ENCODE peak calls at places on chromosomes 3 and 15, in nine cellular contexts. W is right lobe of liver; P is H9; D is HepG2; Y is cardiac muscle cell; I is CD8-positive, alpha-beta T cell; Q is BE2C; H is psoas muscle; N is right atrium auricular region. T is an unnamed sample. For H3K27me3, the result is how much of the 10 kb centered on the place peaks cover.

GRCh38 chr3:37861540-37862051 is at the start of gene CTDSPL:
- DNase-seq in Q (peak), H (peak), N (no peak), P (peak), I (no peak), D (peak), Y (peak), W (peak), T (peak)

GRCh38 chr15:64045774-64046346 is 425 bp downstream of the DAPK2 start:
- DNase-seq in Q (no peak), H (peak), P (peak), Y (no peak), I (no peak), D (no peak), W (peak), N (no peak), T (no peak)

GRCh38 chr15:76999996-77000395 is 5.1 kb downstream of the PSTPIP1 start:
- DNase-seq in Q (no peak), Y (no peak), D (no peak), H (peak), N (no peak), I (no peak), W (peak), P (no peak), T (no peak)

GRCh38 chr3:98945006-98945626 is 43.6 kb upstream of the DCBLD2 start:
- DNase-seq in H (no peak), N (no peak), P (no peak), I (no peak), Q (no peak), W (no peak), Y (peak), D (no peak), T (peak)

GRCh38 chr15:71752604-71753289 is 57.6 kb upstream of the NR2E3 start:
- DNase-seq in I (no peak), N (no peak), P (peak), H (no peak), Q (peak), W (no peak), Y (peak), D (peak), T (peak)

GRCh38 chr3:43907508-43907858 is 216.7 kb downstream of the ABHD5 start:
- DNase-seq in Q (no peak), P (no peak), W (no peak), Y (no peak), D (no peak), I (no peak), N (no peak), H (no peak), T (no peak)

GRCh38 chr15:67828969-67829646 is 3.8 kb downstream of the SKOR1 start:
- DNase-seq in I (no peak), H (peak), Y (no peak), P (no peak), Q (no peak), W (no peak), N (no peak), D (no peak), T (no peak)

GRCh38 chr3:194381460-194381875 is 11.9 kb upstream of the LRRC15 start:
- DNase-seq in Y (no peak), D (no peak), Q (peak), N (no peak), H (no peak), P (peak), W (no peak), I (no peak), T (peak)

GRCh38 chr3:193776626-193777025 is 183.6 kb downstream of the OPA1 start:
- DNase-seq in I (no peak), P (no peak), D (no peak), Q (no peak), N (no peak), H (no peak), W (no peak), Y (no peak), T (no peak)

GRCh38 chr3:72386322-72386721 is 461.9 kb downstream of the SHQ1 start:
- DNase-seq in W (no peak), Y (no peak), D (no peak), P (no peak), N (no peak), H (no peak), Q (no peak), I (no peak), T (no peak)

GRCh38 chr3:78737988-78738387 is 1029.8 kb downstream of the ROBO1 start:
- DNase-seq in Y (peak), I (no peak), D (no peak), W (no peak), N (no peak), P (no peak), H (no peak), Q (peak), T (peak)

GRCh38 chr15:101526890-101527289 is 37.4 kb upstream of the PCSK6 start:
- DNase-seq in W (no peak), Y (no peak), I (no peak), D (no peak), H (no peak), Q (no peak), P (no peak), N (no peak), T (no peak)

GRCh38 chr3:58874248-58874741 is 175.5 kb downstream of the CFAP20DC start:
- DNase-seq in P (no peak), H (no peak), Y (no peak), D (no peak), I (no peak), Q (no peak), W (no peak), N (no peak), T (peak)

GRCh38 chr3:36166477-36166876 is 213.8 kb upstream of the STAC start:
- DNase-seq in N (no peak), Y (no peak), H (no peak), P (no peak), D (no peak), W (no peak), I (no peak), Q (no peak), T (peak)

GRCh38 chr15:72340366-72340765 is 20.4 kb upstream of the CELF6 start:
- DNase-seq in H (no peak), N (no peak), P (no peak), D (no peak), W (no peak), Q (no peak), I (no peak), Y (peak), T (no peak)

GRCh38 chr3:115835946-115836345 is 212.6 kb downstream of the GAP43 start:
- DNase-seq in I (no peak), Q (no peak), P (no peak), N (no peak), D (no peak), Y (no peak), H (no peak), W (no peak), T (no peak)

GRCh38 chr3:48756640-48757039 is 39.6 kb upstream of the IP6K2 start:
- DNase-seq in N (no peak), W (no peak), D (peak), H (no peak), Q (no peak), P (no peak), Y (peak), I (no peak), T (peak)

GRCh38 chr3:139441656-139442055 is 34.7 kb downstream of the RBP2 start:
- DNase-seq in I (no peak), Y (no peak), H (no peak), N (no peak), Q (no peak), P (no peak), W (no peak), D (no peak), T (no peak)

GRCh38 chr15:52728899-52729298 is 49.7 kb upstream of the ATOSA start:
- DNase-seq in Y (peak), P (no peak), H (no peak), N (no peak), I (no peak), Q (no peak), D (no peak), W (no peak), T (peak)

GRCh38 chr3:101840066-101840465 is 9.2 kb upstream of the NFKBIZ start:
- DNase-seq in Y (no peak), Q (no peak), I (no peak), D (no peak), W (no peak), N (no peak), P (no peak), H (no peak), T (no peak)

GRCh38 chr3:135157045-135157444 is 362.0 kb downstream of the EPHB1 start:
- DNase-seq in P (no peak), W (no peak), D (no peak), Q (no peak), I (no peak), Y (no peak), N (no peak), H (no peak), T (no peak)

GRCh38 chr3:69848113-69848512 is 108.8 kb downstream of the MITF start:
- DNase-seq in H (no peak), W (no peak), I (no peak), Y (no peak), Q (no peak), N (no peak), D (no peak), P (no peak), T (peak)

GRCh38 chr3:134611516-134611915 is 39.3 kb downstream of the KY start:
- DNase-seq in N (peak), P (no peak), H (no peak), Y (no peak), I (no peak), D (no peak), Q (no peak), W (no peak), T (no peak)

GRCh38 chr3:43866529-43867353 is 176.0 kb downstream of the ABHD5 start:
- DNase-seq in P (no peak), H (no peak), Q (no peak), W (no peak), Y (peak), N (no peak), D (no peak), I (no peak), T (peak)

GRCh38 chr15:62307551-62307950 is 142.5 kb upstream of the C2CD4B start:
- DNase-seq in H (no peak), Y (peak), W (no peak), I (no peak), N (no peak), P (no peak), Q (no peak), D (no peak), T (peak)

GRCh38 chr3:138374573-138375134 is 26.3 kb downstream of the MRAS start:
- DNase-seq in N (no peak), D (no peak), Q (no peak), W (no peak), I (no peak), Y (peak), H (no peak), P (no peak), T (no peak)

GRCh38 chr3:13824521-13825316 is 55.2 kb downstream of the WNT7A start:
- DNase-seq in H (peak), N (no peak), Q (no peak), I (no peak), P (no peak), Y (no peak), W (no peak), D (no peak), T (no peak)

GRCh38 chr15:52257734-52258062 is 37.9 kb downstream of the MYO5C start:
- DNase-seq in I (no peak), Y (peak), H (peak), P (no peak), W (no peak), N (no peak), D (no peak), Q (peak), T (peak)

GRCh38 chr3:197259096-197259495 is 39.3 kb downstream of the DLG1 start:
- DNase-seq in D (no peak), Y (no peak), H (no peak), W (no peak), P (no peak), I (no peak), Q (no peak), N (no peak), T (no peak)

GRCh38 chr3:196159952-196160804 is 51.0 kb downstream of the ZDHHC19 start:
- DNase-seq in H (peak), Q (no peak), I (no peak), W (peak), N (no peak), P (peak), Y (peak), D (no peak), T (peak)

GRCh38 chr15:68423359-68424028 is 8.5 kb downstream of the ITGA11 start:
- DNase-seq in P (no peak), W (no peak), I (no peak), Q (no peak), Y (no peak), N (peak), H (no peak), D (no peak), T (no peak)

GRCh38 chr3:14125193-14126016 is 553 bp downstream of the TMEM43 start:
- DNase-seq in W (peak), I (no peak), D (peak), P (peak), Y (peak), N (peak), Q (peak), H (no peak), T (peak)

DNA sequence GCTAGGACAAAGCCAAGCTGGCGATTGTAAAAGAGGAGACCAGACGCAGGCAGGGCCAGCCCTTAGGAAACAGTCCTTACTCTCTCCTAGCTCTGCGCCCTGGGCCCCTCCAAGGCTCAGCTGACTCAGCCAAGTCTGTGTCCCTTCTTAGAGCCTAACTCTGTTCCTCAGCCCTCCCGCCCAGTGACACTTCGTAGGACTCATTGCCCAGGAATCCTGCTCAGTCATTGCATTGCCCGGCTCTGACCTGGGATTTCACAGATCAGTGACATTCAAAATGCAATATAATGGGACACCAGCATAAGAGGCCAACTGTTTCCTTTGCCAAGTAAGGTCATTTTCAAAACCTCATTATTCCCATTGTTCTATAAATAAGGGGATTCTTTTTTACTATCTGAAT is 244.1 kb downstream of the TLE3 start:
- DNase-seq in P (peak), Q (no peak), N (no peak), I (no peak), D (no peak), Y (peak), W (no peak), H (no peak), T (peak)
- H3K27me3 ChIP-seq in P (under half), Q (under half), N (under half), I (under half), D (under half), Y (under half), W (under half), H (under half), T (under half)

DNA sequence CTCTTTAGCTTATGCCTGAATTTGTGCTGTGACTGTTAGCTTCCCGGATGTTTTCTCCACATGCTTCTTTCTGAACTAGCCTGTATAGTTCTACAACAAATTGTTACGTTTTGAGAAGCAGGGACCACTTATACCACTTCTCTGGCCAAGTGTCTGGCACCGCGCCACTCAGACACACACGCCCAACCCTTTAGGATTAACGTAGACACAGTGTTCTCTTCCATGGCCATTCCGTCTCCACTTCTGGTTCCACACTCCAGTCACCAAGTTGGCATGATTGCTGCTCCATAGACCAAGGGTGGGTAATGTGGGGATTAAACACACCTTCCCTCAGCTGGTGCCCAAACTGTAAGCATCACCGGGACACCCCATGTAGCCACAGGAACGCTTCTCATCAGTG is 751 bp upstream of the TMEM108 start:
- DNase-seq in Y (no peak), H (no peak), W (no peak), Q (no peak), D (no peak), I (no peak), P (no peak), N (no peak), T (no peak)
- H3K27me3 ChIP-seq in Y (under half), H (under half), W (under half), Q (under half), D (under half), I (under half), P (under half), N (under half), T (under half)

GRCh38 chr15:74216949-74217348 is 14.4 kb upstream of the STRA6 start:
- DNase-seq in Y (no peak), Q (no peak), D (no peak), H (no peak), I (no peak), W (no peak), N (no peak), P (no peak), T (no peak)
- H3K27me3 ChIP-seq in Y (under half), Q (under half), D (under half), H (under half), I (under half), W (under half), N (under half), P (under half), T (under half)

DNA sequence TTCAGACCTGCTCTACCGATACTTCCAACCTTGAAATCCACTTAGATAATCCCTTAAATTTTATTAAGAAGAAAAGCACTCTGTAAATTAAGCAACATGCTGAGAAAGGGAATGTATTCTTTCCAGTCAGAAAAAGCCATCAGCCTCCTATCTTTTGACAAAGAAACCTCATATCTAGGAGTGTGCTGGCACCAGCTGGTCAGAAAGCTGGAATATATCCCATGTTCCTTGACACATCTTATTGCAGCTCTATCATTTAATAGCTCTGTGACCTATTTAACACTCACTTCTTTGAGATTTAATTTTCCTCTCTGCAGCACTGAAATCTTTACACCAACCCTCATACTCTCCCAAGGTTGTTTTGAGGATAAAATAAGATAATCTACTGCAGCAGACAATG is 30.5 kb upstream of the CAPN7 start:
- DNase-seq in D (no peak), Q (no peak), P (no peak), H (no peak), Y (no peak), N (no peak), I (no peak), W (no peak), T (no peak)
- H3K27me3 ChIP-seq in D (under half), Q (under half), P (under half), H (under half), Y (under half), N (under half), I (under half), W (under half), T (half or more)

GRCh38 chr15:25245801-25246622 is 192.8 kb downstream of the UBE3A start:
- DNase-seq in Q (no peak), P (peak), Y (no peak), I (no peak), W (no peak), N (peak), H (peak), D (no peak), T (no peak)

GRCh38 chr15:25246641-25247417 is 192.0 kb downstream of the UBE3A start:
- DNase-seq in D (no peak), N (peak), Q (peak), P (peak), H (peak), Y (no peak), W (peak), I (no peak), T (no peak)

GRCh38 chr15:25248583-25249235 is 190.1 kb downstream of the UBE3A start:
- DNase-seq in N (no peak), P (peak), H (peak), Y (no peak), D (no peak), Q (peak), W (no peak), I (no peak), T (no peak)

GRCh38 chr15:25249236-25250010 is 189.4 kb downstream of the UBE3A start:
- DNase-seq in H (peak), Q (no peak), N (no peak), Y (no peak), D (no peak), W (no peak), I (no peak), P (peak), T (no peak)

DNA sequence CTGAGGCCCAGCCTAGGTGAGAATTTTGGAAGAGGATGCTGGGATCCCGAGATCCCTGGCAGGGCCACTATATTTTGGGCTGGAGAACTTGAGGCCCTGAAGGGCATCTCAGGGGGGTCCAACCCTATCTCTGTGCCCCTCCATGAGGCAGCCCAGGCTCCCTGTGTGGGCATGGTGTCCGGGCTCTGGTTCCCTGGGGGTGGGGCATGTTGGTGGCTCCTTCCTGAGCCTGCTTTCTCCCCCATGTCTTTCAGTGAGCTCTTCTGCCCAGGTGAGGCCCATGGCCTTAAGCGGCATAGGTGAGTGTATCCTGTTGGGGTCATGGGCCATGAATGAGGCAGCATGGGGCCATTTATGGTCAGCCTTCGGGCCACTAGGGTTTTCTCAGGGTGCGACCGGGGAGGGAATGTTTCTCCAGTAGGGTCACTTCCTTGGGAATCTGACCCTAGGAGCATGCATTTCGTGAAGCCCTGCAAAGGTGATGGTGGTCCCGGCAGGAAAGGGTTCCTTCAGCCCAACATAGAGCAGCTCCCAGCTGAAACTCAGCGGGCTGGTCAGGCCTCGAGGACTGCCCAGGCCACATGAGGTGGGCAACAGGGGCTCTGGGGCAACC is 191.3 kb downstream of the UBE3A start:
- DNase-seq in I (no peak), D (no peak), W (no peak), N (no peak), H (peak), Y (no peak), P (peak), Q (no peak), T (no peak)
- H3K27me3 ChIP-seq in I (under half), D (under half), W (under half), N (under half), H (under half), Y (under half), P (under half), Q (under half), T (under half)

GRCh38 chr3:31974454-31974853 is 6.6 kb downstream of the OSBPL10 start:
- DNase-seq in W (no peak), P (no peak), Q (no peak), Y (peak), H (no peak), I (no peak), D (peak), N (no peak), T (peak)
- H3K27me3 ChIP-seq in W (under half), P (under half), Q (under half), Y (under half), H (under half), I (under half), D (under half), N (under half), T (under half)

GRCh38 chr15:98582900-98583554 is 65.3 kb upstream of the IGF1R start:
- DNase-seq in Y (no peak), Q (no peak), N (no peak), I (no peak), H (no peak), P (no peak), W (no peak), D (no peak), T (no peak)
- H3K27me3 ChIP-seq in Y (under half), Q (half or more), N (under half), I (under half), H (under half), P (under half), W (under half), D (under half), T (under half)

GRCh38 chr3:113496924-113497323 is 18.0 kb downstream of the SPICE1 start:
- DNase-seq in H (no peak), Q (no peak), I (no peak), W (no peak), D (no peak), N (no peak), P (no peak), Y (peak), T (no peak)
- H3K27me3 ChIP-seq in H (under half), Q (under half), I (under half), W (under half), D (under half), N (under half), P (under half), Y (under half), T (under half)

GRCh38 chr3:147381610-147382009 is 24.7 kb downstream of the ZIC4 start:
- DNase-seq in I (no peak), H (no peak), N (no peak), W (no peak), P (no peak), D (no peak), Y (no peak), Q (no peak), T (no peak)
- H3K27me3 ChIP-seq in I (under half), H (under half), N (under half), W (half or more), P (half or more), D (under half), Y (half or more), Q (half or more), T (half or more)